ENCODE peak calls at places on chromosome 20, in five cellular contexts. U, Q, L, H and D are unnamed samples.

GRCh38 chr20:2139250-2139649 is 37.6 kb downstream of the STK35 start:
- DNase-seq in U (no peak), Q (no peak), L (no peak), H (no peak), D (no peak)

GRCh38 chr20:1423625-1424106 is 30.8 kb upstream of the FKBP1A start:
- DNase-seq in U (peak; percentile 93), Q (peak; percentile 80), L (no peak), H (no peak), D (peak; percentile 84)

GRCh38 chr20:33664762-33665144 is 2.0 kb upstream of the ACTL10 start:
- DNase-seq in U (no peak), Q (no peak), L (no peak), H (no peak), D (no peak)

GRCh38 chr20:43448748-43449535 is 8.8 kb upstream of the SRSF6 start:
- DNase-seq in U (peak; percentile 72), Q (peak; percentile 17), L (peak; percentile 20), H (no peak), D (peak; percentile 57)

GRCh38 chr20:16761305-16761829 is 13.2 kb downstream of the OTOR start:
- DNase-seq in U (peak; percentile 71), Q (peak; percentile 67), L (peak; percentile 34), H (no peak), D (peak; percentile 76)

GRCh38 chr20:34705383-34706021 is 1.4 kb downstream of the TP53INP2 start:
- DNase-seq in U (no peak), Q (no peak), L (no peak), H (peak; percentile 32), D (peak; percentile 69)

GRCh38 chr20:53865905-53866786 is 204.2 kb downstream of the BCAS1 start:
- DNase-seq in U (peak; percentile 72), Q (peak; percentile 65), L (no peak), H (peak; percentile 29), D (peak; percentile 82)

GRCh38 chr20:9334866-9335265 is 179.5 kb upstream of the LAMP5 start:
- DNase-seq in U (no peak), Q (no peak), L (no peak), H (no peak), D (no peak)

GRCh38 chr20:24608926-24609667 is 139.7 kb downstream of the SYNDIG1 start:
- DNase-seq in U (peak; percentile 81), Q (peak; percentile 36), L (no peak), H (no peak), D (peak; percentile 33)

GRCh38 chr20:11261533-11262000 is 587.8 kb upstream of the JAG1 start:
- DNase-seq in U (peak; percentile 24), Q (peak; percentile 97), L (no peak), H (no peak), D (peak; percentile 72)

GRCh38 chr20:4809707-4810106 is 88.0 kb downstream of the PRND start:
- DNase-seq in U (no peak), Q (no peak), L (no peak), H (no peak), D (no peak)

GRCh38 chr20:672975-673604 is 2.5 kb downstream of the SCRT2 start:
- DNase-seq in U (no peak), Q (no peak), L (no peak), H (no peak), D (no peak)

GRCh38 chr20:13449868-13450441 is 188.8 kb downstream of the TASP1 start:
- DNase-seq in U (peak; percentile 91), Q (no peak), L (no peak), H (no peak), D (no peak)

GRCh38 chr20:8721098-8721497 is 347.8 kb upstream of the PLCB4 start:
- DNase-seq in U (peak; percentile 75), Q (peak; percentile 63), L (peak; percentile 1), H (peak; percentile 41), D (peak; percentile 61)

GRCh38 chr20:21125072-21125848 is 622 bp upstream of the KIZ start:
- DNase-seq in U (peak; percentile 55), Q (no peak), L (no peak), H (peak; percentile 47), D (peak; percentile 48)

GRCh38 chr20:433300-433975 is 25.3 kb downstream of the RBCK1 start:
- DNase-seq in U (no peak), Q (no peak), L (no peak), H (no peak), D (peak; percentile 65)

DNA sequence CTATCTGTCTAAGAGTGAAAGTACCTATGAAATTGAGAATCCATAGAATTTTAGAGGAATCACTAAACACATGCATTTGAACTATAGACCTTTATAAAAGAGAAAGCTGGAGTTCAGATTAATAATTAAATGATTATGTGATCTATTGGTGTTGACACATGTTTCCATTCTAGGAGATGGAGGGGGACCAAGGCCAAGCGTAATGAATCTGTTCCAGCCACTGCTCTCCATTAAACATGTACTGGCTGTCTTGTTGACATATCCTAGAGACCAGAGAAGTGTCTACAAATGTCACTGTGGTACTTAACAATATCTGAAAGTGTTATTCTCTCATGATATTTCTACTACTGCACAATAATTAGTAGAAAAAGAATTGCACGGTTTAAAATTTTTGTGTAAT is 432.4 kb downstream of the BMP2 start:
- DNase-seq in U (no peak), Q (no peak), L (no peak), H (no peak), D (no peak)
- H3K4me3 ChIP-seq in U (no peak overlapping the region), Q (no peak overlapping the region), L (no peak overlapping the region), H (no peak overlapping the region), D (no peak overlapping the region)

DNA sequence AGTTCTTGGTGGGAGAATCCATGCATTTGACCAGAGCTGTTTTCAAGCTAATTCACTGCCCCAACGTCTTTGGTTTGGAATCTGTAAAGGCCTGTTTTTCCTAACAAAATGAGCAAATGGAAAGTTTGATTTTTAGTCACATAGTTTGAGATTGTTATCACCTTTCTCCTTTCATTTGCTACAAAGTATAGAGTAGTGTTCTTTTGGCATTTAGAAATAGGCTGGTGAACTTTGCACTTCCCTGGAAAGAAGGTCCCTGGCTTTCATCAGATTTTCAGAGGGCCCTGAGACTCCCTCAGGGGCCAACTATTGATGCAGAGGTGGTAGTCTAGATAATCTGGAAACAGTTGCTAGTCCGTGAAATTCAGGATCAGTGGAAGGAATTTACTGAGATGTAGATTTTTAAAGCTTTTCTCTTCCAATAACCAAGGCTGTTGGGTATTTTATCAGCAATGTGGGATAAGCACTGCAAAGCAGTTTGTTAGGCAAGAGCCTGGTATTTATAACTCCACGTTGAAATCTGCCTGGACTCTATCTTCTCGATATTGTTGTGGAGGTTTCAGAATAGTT is 1.7 kb downstream of the ARFGEF2 start:
- DNase-seq in U (no peak), Q (no peak), L (no peak), H (no peak), D (no peak)
- H3K4me3 ChIP-seq in U (peak overlapping the region; percentile 71), Q (no peak overlapping the region), L (no peak overlapping the region), H (peak overlapping the region; percentile 64), D (peak overlapping the region; percentile 92)

DNA sequence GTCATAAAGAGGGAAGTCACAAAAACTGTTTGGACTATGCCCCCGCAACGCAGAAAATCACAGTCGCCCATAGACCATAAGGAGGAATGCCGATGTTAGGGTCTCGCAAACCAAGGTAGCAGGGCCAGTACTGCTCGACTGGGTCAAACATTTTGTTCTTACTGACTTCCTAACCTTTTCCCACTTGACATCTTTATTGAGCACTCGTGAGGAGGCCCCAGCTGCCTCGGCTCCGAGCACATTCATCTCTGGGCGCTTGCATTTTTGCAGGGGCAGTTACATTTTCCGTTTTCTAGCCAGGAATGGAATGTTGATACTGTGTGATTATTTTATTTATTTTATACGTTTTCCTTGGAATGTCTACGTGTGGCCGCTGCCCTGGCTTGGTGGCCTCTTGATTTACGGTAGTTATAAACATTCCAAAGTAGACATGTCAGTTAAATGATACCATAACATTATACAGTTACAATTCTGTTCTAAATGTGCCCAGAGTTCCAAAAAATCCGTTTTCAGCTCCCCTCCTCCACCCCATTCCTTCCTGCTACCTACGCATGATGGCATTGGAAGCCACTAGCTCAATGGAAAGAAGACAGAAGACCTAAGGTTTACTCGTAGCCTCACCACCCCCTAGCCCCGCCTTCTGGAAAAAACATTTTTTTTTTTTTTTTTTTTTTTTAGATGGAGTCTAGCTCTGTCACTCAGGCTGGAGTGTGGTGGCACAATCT is 56.9 kb upstream of the APCDD1L start:
- DNase-seq in U (no peak), Q (peak; percentile 36), L (no peak), H (no peak), D (no peak)
- H3K4me3 ChIP-seq in U (no peak overlapping the region), Q (no peak overlapping the region), L (no peak overlapping the region), H (no peak overlapping the region), D (no peak overlapping the region)

DNA sequence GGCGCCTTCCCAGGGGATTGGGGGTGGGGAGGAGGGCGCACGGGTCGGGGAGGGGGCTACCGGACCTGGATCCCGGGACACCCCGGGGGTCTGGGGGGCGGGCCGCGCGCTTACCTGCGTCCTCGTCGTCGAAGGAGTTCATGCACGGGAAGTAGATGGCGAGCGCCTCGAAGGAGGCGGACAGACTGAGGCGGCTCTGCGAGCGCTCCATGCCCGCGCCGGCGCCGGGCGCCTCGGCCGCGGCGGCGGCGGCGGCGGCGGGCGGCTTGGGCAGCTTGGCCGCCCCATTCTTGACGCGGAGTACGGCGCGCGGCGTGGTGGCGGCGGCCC is 320 bp downstream of the RIMS4 start:
- DNase-seq in U (no peak), Q (no peak), L (no peak), H (no peak), D (no peak)
- H3K4me3 ChIP-seq in U (peak overlapping the region; percentile 28), Q (no peak overlapping the region), L (no peak overlapping the region), H (peak overlapping the region; percentile 70), D (no peak overlapping the region)

GRCh38 chr20:62953839-62954703 is 1.6 kb downstream of the SLC17A9 start:
- DNase-seq in U (peak; percentile 51), Q (peak; percentile 54), L (peak; percentile 38), H (peak; percentile 85), D (peak; percentile 27)

GRCh38 chr20:62951896-62952372 is 575 bp upstream of the SLC17A9 start:
- DNase-seq in U (no peak), Q (no peak), L (no peak), H (no peak), D (no peak)

GRCh38 chr20:62951143-62951895 is 1.2 kb upstream of the SLC17A9 start:
- DNase-seq in U (no peak), Q (no peak), L (no peak), H (no peak), D (no peak)

GRCh38 chr20:62952373-62953166 is at the start of gene SLC17A9:
- DNase-seq in U (no peak), Q (no peak), L (peak; percentile 29), H (peak; percentile 84), D (no peak)

GRCh38 chr20:62953167-62953838 is 794 bp downstream of the SLC17A9 start:
- DNase-seq in U (no peak), Q (no peak), L (no peak), H (no peak), D (no peak)
- H3K4me3 ChIP-seq in U (no peak overlapping the region), Q (peak overlapping the region; percentile 2), L (peak overlapping the region; percentile 37), H (peak overlapping the region; percentile 6), D (no peak overlapping the region)

DNA sequence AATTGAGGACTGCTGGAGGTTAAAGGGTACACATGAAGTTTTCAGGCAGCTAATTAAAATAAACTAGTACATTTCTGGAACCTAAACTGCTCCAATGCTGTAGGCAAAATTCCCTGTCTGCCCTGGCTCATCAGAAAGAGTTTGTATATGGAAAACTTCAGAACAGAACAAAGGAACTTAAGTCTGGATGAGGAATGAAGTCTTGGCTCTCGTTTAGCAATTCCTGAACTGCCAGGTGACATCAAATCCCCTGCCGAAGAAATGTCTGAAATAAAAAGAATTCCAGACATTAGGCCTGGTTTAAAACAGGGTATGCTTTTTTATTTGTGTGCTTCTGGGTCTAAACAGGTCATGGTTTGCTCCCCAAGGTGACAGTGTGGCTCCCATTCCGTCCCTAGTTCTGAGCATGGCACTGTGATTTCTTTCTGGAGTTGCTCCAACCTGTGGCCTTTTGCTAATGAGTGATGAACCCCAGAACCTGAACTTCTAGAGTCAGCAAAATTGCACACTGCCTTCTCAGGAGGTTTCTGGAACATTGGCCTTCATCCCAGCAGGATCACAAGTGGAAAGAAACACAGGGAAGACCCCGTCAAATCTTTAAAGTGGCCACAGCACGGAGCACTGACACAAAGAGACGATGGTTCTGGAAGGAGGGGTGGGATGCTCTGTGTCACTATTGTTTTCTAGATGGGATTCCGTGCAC is 129.4 kb upstream of the NAA20 start:
- DNase-seq in U (no peak), Q (no peak), L (no peak), H (no peak), D (no peak)
- H3K4me3 ChIP-seq in U (no peak overlapping the region), Q (no peak overlapping the region), L (no peak overlapping the region), H (peak overlapping the region; percentile 44), D (no peak overlapping the region)